ENCODE peak calls at places on chromosomes 13 and 19, in seven cellular contexts. I is H1, X is K562, L is SK-N-SH, M is GM12878, Z is endothelial cell of umbilical vein, T is HCT116. H is an unnamed sample.

GRCh38 chr13:80399340-80400163 is 58.6 kb upstream of the SPRY2 start:
- DNase-seq in Z (no peak), T (no peak), M (peak; percentile 17), L (no peak), I (no peak), X (no peak), H (no peak)

GRCh38 chr19:18274776-18275356 is 614 bp upstream of the IQCN start:
- DNase-seq in M (no peak), X (peak; percentile 55), T (no peak), L (no peak), Z (peak; percentile 81), I (no peak), H (peak; percentile 37)

GRCh38 chr13:99182439-99182838 is 18.2 kb upstream of the UBAC2 start:
- DNase-seq in X (no peak), I (no peak), M (no peak), L (no peak), T (no peak), Z (no peak), H (no peak)

GRCh38 chr19:7657047-7657779 is 11.6 kb upstream of the RETN start:
- DNase-seq in M (no peak), T (no peak), X (no peak), I (no peak), Z (no peak), L (no peak), H (no peak)

GRCh38 chr13:27638521-27638920 is 16.8 kb downstream of the POLR1D start:
- DNase-seq in Z (peak; percentile 42), I (no peak), T (no peak), L (no peak), M (no peak), X (no peak), H (no peak)

GRCh38 chr19:4302238-4302630 is at the start of gene TMIGD2:
- DNase-seq in Z (no peak), T (no peak), L (peak; percentile 65), X (no peak), M (no peak), I (no peak), H (no peak)

GRCh38 chr19:10593820-10594637 is 6.9 kb upstream of the AP1M2 start:
- DNase-seq in Z (no peak), X (peak; percentile 8), I (no peak), L (no peak), T (no peak), M (peak; percentile 72), H (no peak)

GRCh38 chr13:44263920-44264610 is 109.6 kb upstream of the SERP2 start:
- DNase-seq in M (no peak), I (no peak), X (no peak), L (no peak), Z (no peak), T (no peak), H (no peak)

GRCh38 chr19:35518313-35518712 is 4.9 kb upstream of the DMKN start:
- DNase-seq in T (peak; percentile 19), I (no peak), Z (no peak), M (no peak), X (no peak), L (no peak), H (no peak)

GRCh38 chr13:25095862-25096453 is at the start of gene PABPC3:
- DNase-seq in Z (no peak), I (no peak), X (no peak), L (no peak), T (no peak), M (no peak), H (peak; percentile 29)

GRCh38 chr19:6772028-6772865 is at the start of gene VAV1:
- DNase-seq in T (no peak), Z (no peak), I (no peak), M (peak; percentile 64), X (peak; percentile 75), L (peak; percentile 53), H (peak; percentile 36)

GRCh38 chr19:23971598-23971997 is 56.9 kb downstream of the ZNF726 start:
- DNase-seq in M (no peak), X (no peak), I (no peak), T (no peak), Z (no peak), L (peak; percentile 42), H (no peak)

GRCh38 chr13:90105276-90105675 is 1242.2 kb upstream of the MIR17HG start:
- DNase-seq in Z (no peak), T (no peak), L (no peak), M (no peak), I (no peak), X (no peak), H (no peak)

GRCh38 chr13:45055198-45055901 is 65.0 kb upstream of the GTF2F2 start:
- DNase-seq in I (no peak), L (no peak), M (peak; percentile 24), T (peak; percentile 70), Z (peak; percentile 14), X (no peak), H (no peak)

GRCh38 chr13:45007823-45008222 is 18.5 kb downstream of the GPALPP1 start:
- DNase-seq in Z (no peak), T (no peak), I (no peak), L (no peak), M (no peak), X (no peak), H (no peak)

GRCh38 chr13:48660356-48661076 is 6.8 kb downstream of the CYSLTR2 start:
- DNase-seq in Z (no peak), X (no peak), L (no peak), M (peak; percentile 27), I (no peak), T (no peak), H (no peak)

GRCh38 chr13:31824705-31825512 is 85.6 kb downstream of the RXFP2 start:
- DNase-seq in T (no peak), I (no peak), Z (no peak), M (peak; percentile 13), L (no peak), X (no peak), H (no peak)

GRCh38 chr19:30136591-30136990 is 194.6 kb downstream of the URI1 start:
- DNase-seq in M (no peak), L (no peak), X (no peak), Z (no peak), I (no peak), T (no peak), H (no peak)

GRCh38 chr19:30133803-30134202 is 191.8 kb downstream of the URI1 start:
- DNase-seq in I (no peak), T (no peak), L (no peak), M (no peak), Z (no peak), X (no peak), H (no peak)

GRCh38 chr19:30132312-30133075 is 190.5 kb downstream of the URI1 start:
- DNase-seq in T (no peak), X (no peak), I (no peak), Z (no peak), L (no peak), M (no peak), H (peak; percentile 36)

GRCh38 chr19:30135358-30135757 is 193.3 kb downstream of the URI1 start:
- DNase-seq in T (no peak), Z (no peak), L (no peak), M (no peak), I (no peak), X (no peak), H (no peak)

GRCh38 chr19:30135797-30136196 is 193.8 kb downstream of the URI1 start:
- DNase-seq in I (no peak), T (no peak), M (no peak), L (peak; percentile 80), Z (no peak), X (no peak), H (no peak)
- H3K4me2 ChIP-seq in I (no peak overlapping the region), T (no peak overlapping the region), M (no peak overlapping the region), L (no peak overlapping the region), Z (no peak overlapping the region), X (no peak overlapping the region), H (no peak overlapping the region)

GRCh38 chr19:31070676-31071075 is 278.6 kb downstream of the TSHZ3 start:
- DNase-seq in M (no peak), L (no peak), T (no peak), X (no peak), Z (no peak), I (no peak), H (no peak)
- TF ChIP-seq POLR2AphosphoS5 in M (no peak), L (no peak), T (no peak), X (no peak), Z (no peak), I (no peak), H (no peak)

GRCh38 chr13:33109319-33109718 is 93.1 kb downstream of the KL start:
- DNase-seq in M (no peak), X (no peak), T (no peak), L (no peak), I (no peak), Z (no peak), H (no peak)

GRCh38 chr13:33110713-33111413 is 94.6 kb downstream of the KL start:
- DNase-seq in M (no peak), Z (peak; percentile 74), L (no peak), X (no peak), T (no peak), I (no peak), H (no peak)

GRCh38 chr13:33111414-33112110 is 95.3 kb downstream of the KL start:
- DNase-seq in I (no peak), Z (peak; percentile 22), L (no peak), T (no peak), M (no peak), X (no peak), H (no peak)

GRCh38 chr13:33109801-33110200 is 93.6 kb downstream of the KL start:
- DNase-seq in I (peak; percentile 76), T (no peak), Z (no peak), X (peak; percentile 7), L (no peak), M (no peak), H (peak; percentile 64)

DNA sequence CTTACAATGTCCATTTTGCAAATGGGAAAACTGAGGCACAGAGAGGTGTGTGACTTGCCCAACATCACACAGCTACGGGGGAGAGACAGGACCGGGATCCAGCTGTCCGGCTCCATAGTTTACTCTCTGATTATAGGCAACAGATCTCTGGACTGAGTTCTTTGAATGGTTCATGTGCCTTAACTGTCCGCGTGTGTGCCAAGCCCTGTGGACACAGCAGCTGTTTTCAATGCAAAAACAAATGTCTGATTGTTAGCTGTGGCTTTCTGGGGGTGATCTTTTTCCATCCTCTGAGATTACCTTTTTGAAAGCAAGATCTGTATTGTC is 94.1 kb downstream of the KL start:
- DNase-seq in M (no peak), L (no peak), T (no peak), X (no peak), Z (no peak), I (no peak), H (no peak)
- H3K4me2 ChIP-seq in M (peak overlapping the region; percentile 90), L (no peak overlapping the region), T (no peak overlapping the region), X (no peak overlapping the region), Z (no peak overlapping the region), I (no peak overlapping the region), H (no peak overlapping the region)

DNA sequence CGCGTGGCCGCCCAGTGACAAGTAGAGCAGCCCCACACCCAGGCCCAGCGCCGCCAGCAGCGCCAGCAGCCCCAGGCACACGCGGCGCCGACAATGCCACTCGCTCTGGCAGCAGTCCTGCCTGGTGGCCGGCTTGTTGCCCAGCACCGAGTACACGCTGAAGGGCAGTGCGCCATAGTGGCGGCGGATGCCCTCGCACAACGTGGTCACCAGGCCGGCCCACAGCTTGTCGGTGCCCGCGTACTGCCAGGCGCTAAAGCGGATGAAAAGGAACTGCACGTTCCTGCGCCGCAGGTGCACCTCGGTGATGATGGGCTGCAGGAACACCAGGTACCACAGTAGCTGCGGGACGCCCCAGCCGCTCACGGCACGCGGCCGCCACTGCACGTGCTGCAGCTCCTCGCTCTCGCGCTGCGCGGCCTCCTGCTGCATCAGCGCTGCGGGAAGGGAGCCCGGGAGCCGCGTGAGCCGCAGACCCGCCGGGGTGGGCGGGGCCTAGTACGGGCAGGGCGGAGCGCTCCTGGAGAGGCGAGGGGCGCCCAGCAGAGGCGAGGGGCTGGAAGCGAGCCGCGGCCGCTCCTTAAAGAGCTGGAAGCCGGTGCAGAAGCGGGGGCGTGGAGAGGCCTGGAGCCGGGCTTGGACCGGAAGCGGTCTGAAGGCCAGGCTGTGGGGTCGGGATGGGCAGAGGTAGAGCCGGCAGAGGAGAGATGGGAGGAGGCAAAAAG is 7.3 kb downstream of the NKPD1 start:
- DNase-seq in T (no peak), L (peak; percentile 91), X (peak; percentile 90), I (peak; percentile 86), Z (peak; percentile 34), M (no peak), H (peak; percentile 84)
- TF ChIP-seq POLR2AphosphoS5 in T (no peak), L (no peak), X (no peak), I (no peak), Z (no peak), M (no peak), H (peak; percentile 32)

H was measured in GM23338.